ENCODE peak calls at places on chromosomes 6 and 20, in six cellular contexts. E is ovary, G is heart right ventricle, C is endothelial cell of umbilical vein, N is suprapubic skin, A is spleen. T is an unnamed sample. For H3K4me1, the result is how much of the 10 kb centered on the place peaks cover.

GRCh38 chr6:37077459-37078296 is 72.2 kb downstream of the FGD2 start:
- DNase-seq in N (peak), G (peak), E (peak), C (no peak), A (no peak), T (peak)

GRCh38 chr20:13638162-13638495 is 603 bp downstream of the TASP1 start:
- DNase-seq in C (no peak), E (no peak), N (no peak), G (no peak), A (no peak), T (no peak)

GRCh38 chr6:90406957-90407356 is 110.3 kb upstream of the BACH2 start:
- DNase-seq in G (no peak), A (no peak), C (no peak), E (no peak), N (no peak), T (no peak)

GRCh38 chr6:35385457-35386202 is 43.3 kb downstream of the PPARD start:
- DNase-seq in A (no peak), C (no peak), G (no peak), E (peak), N (no peak), T (no peak)

GRCh38 chr6:140846518-140847277 is 1286.0 kb upstream of the GJE1 start:
- DNase-seq in A (no peak), N (no peak), C (peak), E (no peak), G (no peak), T (no peak)

GRCh38 chr6:3278691-3279090 is 19.9 kb downstream of the PSMG4 start:
- DNase-seq in C (no peak), G (no peak), A (no peak), E (peak), N (peak), T (no peak)

GRCh38 chr6:125858427-125859320 is 67.9 kb downstream of the NCOA7 start:
- DNase-seq in A (no peak), G (peak), C (peak), E (peak), N (no peak), T (peak)

GRCh38 chr20:37445041-37445440 is 76.0 kb upstream of the NNAT start:
- DNase-seq in C (no peak), A (no peak), E (no peak), N (no peak), G (no peak), T (no peak)

GRCh38 chr20:41174373-41174772 is 37.0 kb downstream of the PLCG1 start:
- DNase-seq in A (peak), E (no peak), C (no peak), G (peak), N (peak), T (no peak)
- H3K4me1 ChIP-seq in A (under half), E (under half), C (under half), G (half or more), N (under half), T (under half)

DNA sequence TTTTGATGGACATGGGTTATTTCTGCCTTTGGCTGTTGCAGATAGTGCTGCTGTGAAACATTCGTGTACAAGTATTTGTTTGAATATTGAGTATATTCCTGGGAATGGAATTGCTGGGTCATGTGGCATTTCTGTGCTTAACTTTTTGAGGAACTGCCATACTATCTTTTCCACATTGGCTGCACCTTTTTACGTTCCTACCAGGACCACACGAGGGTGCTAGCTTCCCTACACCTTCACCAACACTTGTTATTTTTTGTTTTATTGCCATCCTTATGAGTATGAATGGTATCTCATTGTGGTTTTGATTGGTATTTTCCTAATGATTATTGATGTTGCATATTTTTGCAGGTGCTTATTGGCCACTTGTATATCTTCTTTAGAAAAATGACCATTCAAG is 47.8 kb upstream of the PLCG1 start:
- DNase-seq in E (no peak), C (no peak), A (no peak), N (no peak), G (no peak), T (no peak)
- TF ChIP-seq CTCF in E (no peak), C (no peak), A (no peak), N (no peak), G (no peak), T (no peak)

DNA sequence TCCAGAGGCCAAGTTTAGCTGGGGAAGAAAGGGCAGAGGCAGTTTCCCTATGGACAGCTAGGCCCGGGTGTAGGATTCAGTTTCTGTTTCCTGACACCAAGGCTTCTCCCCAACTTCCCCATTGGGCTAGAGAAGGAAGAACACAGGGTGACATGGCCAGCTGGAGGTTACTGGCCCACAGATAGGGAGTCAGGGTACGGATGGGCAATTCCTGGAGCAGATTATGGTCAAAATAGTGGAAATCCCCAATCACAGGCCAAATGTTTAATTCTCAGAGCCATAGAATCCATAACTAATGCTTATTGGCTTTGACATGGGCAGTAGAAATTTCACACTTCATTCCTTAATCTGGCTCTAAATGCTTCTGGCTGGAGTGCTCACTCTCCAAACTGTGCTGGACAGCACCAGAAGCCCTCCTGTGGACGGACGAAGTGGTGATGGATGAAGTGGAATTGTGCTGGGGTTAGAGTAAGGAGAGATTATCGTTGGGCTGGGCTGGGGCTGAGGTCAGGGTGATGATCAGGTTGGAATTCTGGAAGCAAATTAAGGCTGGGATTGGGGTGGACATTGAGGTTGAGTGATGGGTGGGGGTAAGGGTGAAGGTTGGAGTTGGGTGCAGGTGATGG is 869 bp downstream of the SIGLEC1 start:
- DNase-seq in E (no peak), C (no peak), A (peak), N (no peak), G (no peak), T (no peak)
- H3K4me3 ChIP-seq in E (no peak), C (no peak), A (peak), N (peak), G (peak), T (no peak)

GRCh38 chr6:18392346-18392877 is 5.3 kb downstream of the RNF144B start:
- DNase-seq in E (no peak), G (no peak), N (no peak), C (no peak), A (no peak), T (no peak)
- H3K4me1 ChIP-seq in E (under half), G (under half), N (under half), C (half or more), A (under half), T (under half)

GRCh38 chr6:16238057-16238657 is at the start of gene GMPR:
- DNase-seq in E (peak), A (peak), G (peak), C (peak), N (peak), T (peak)

GRCh38 chr6:16238658-16239089 is 287 bp downstream of the GMPR start:
- DNase-seq in G (no peak), C (no peak), N (no peak), E (no peak), A (no peak), T (no peak)

GRCh38 chr6:16240618-16241320 is 2.4 kb downstream of the GMPR start:
- DNase-seq in N (no peak), C (no peak), G (no peak), E (no peak), A (no peak), T (no peak)

GRCh38 chr6:16239798-16240123 is 1.4 kb downstream of the GMPR start:
- DNase-seq in E (no peak), G (peak), N (no peak), A (no peak), C (no peak), T (no peak)

DNA sequence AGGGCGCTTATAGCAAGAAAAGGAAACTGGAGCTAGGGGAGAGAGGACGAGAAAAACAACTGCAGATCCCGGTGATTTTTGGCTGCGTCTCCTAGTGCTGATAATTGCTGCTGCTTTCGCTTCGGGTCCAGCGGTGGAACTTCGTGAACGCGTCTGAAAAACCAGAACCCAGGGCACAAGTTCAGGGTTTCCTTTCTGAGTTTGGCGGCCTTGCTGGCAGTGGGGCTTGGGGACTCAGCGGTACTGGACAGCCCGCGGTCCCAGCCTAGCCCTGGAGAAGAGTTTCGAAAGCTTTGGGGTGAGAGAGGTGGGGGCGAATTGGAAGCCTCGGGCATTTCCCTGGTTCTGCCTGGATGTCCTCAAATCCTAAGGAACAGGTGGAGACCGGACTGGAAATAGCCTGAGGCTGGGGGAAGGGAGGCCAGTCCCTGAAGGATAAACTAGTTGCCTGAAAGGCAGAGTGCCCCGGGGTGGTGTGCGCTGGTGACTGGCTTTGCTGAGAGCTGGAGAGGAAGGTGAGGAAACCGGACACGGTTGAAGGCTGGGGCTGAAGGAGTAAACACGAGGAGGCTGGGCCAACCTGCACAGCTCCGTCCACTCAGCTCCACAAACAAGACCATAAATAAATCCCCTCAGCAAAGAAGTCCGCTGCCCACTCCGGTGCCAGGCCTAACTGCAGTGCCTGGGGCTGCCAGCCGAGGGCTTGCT is 857 bp downstream of the GMPR start:
- DNase-seq in G (no peak), C (peak), E (peak), A (peak), N (peak), T (peak)
- TF ChIP-seq CTCF in G (peak), C (peak), E (peak), A (peak), N (peak), T (peak)

GRCh38 chr20:25037288-25038102 is 20.4 kb downstream of the ACSS1 start:
- DNase-seq in N (no peak), C (no peak), A (peak), E (no peak), G (no peak), T (no peak)
- H3K4me3 ChIP-seq in N (no peak), C (no peak), A (no peak), E (no peak), G (no peak), T (no peak)

GRCh38 chr20:60316759-60317158 is 358.5 kb downstream of the CDH26 start:
- DNase-seq in G (no peak), E (no peak), C (no peak), N (no peak), A (no peak), T (no peak)
- H3K4me1 ChIP-seq in G (under half), E (under half), C (under half), N (under half), A (under half), T (under half)

GRCh38 chr6:30213654-30213998 is 420 bp upstream of the TRIM26 start:
- DNase-seq in C (no peak), E (no peak), A (no peak), N (no peak), G (no peak), T (no peak)
- TF ChIP-seq CTCF in C (no peak), E (no peak), A (no peak), N (no peak), G (no peak), T (no peak)

GRCh38 chr20:45097485-45098095 is 3.3 kb downstream of the KCNS1 start:
- DNase-seq in C (peak), G (no peak), E (no peak), N (no peak), A (peak), T (no peak)
- H3K4me3 ChIP-seq in C (no peak), G (no peak), E (no peak), N (peak), A (peak), T (no peak)